ENCODE peak calls at places on chromosomes 7 and 10, in four cellular contexts. S is colonic mucosa, C is psoas muscle, K is kidney. N is an unnamed sample.

GRCh38 chr10:110493832-110494426 is 3.8 kb upstream of the DUSP5 start:
- DNase-seq in S (no peak), K (no peak), C (no peak), N (no peak)

GRCh38 chr7:140316165-140316661 is 82.1 kb downstream of the SLC37A3 start:
- DNase-seq in K (peak), S (peak), C (peak), N (peak)

GRCh38 chr7:39811161-39811614 is 138.9 kb upstream of the CDK13 start:
- DNase-seq in C (no peak), K (no peak), S (no peak), N (peak)

GRCh38 chr10:24685958-24686540 is 37.6 kb downstream of the ARHGAP21 start:
- DNase-seq in S (no peak), C (no peak), K (no peak), N (peak)

GRCh38 chr7:92685146-92686042 is 95.2 kb upstream of the FAM133B start:
- DNase-seq in C (no peak), K (no peak), S (no peak), N (no peak)

GRCh38 chr7:65325793-65326432 is 47.7 kb upstream of the ZNF92 start:
- DNase-seq in S (no peak), C (no peak), K (no peak), N (no peak)

GRCh38 chr7:18345641-18346234 is 149.8 kb upstream of the HDAC9 start:
- DNase-seq in S (peak), K (no peak), C (no peak), N (peak)

GRCh38 chr10:75951627-75952026 is 520.2 kb downstream of the LRMDA start:
- DNase-seq in K (no peak), S (no peak), C (no peak), N (no peak)

GRCh38 chr10:73744690-73744994 is 470 bp downstream of the SEC24C start:
- DNase-seq in S (peak), K (no peak), C (peak), N (peak)

GRCh38 chr10:5199398-5199797 is 2.8 kb downstream of the AKR1C4 start:
- DNase-seq in C (no peak), K (no peak), S (no peak), N (no peak)
- H3K4me3 ChIP-seq in C (no peak), K (no peak), S (no peak), N (no peak)

GRCh38 chr10:102395677-102396197 is at the start of gene NFKB2:
- DNase-seq in S (no peak), C (no peak), K (no peak), N (peak)

GRCh38 chr10:102394079-102394800 is 1.3 kb upstream of the NFKB2 start:
- DNase-seq in C (peak), K (peak), S (peak), N (peak)

GRCh38 chr10:102392306-102392705 is 3.2 kb upstream of the NFKB2 start:
- DNase-seq in C (no peak), K (no peak), S (no peak), N (no peak)

GRCh38 chr10:102394801-102395676 is 466 bp upstream of the NFKB2 start:
- DNase-seq in K (peak), C (peak), S (peak), N (peak)

DNA sequence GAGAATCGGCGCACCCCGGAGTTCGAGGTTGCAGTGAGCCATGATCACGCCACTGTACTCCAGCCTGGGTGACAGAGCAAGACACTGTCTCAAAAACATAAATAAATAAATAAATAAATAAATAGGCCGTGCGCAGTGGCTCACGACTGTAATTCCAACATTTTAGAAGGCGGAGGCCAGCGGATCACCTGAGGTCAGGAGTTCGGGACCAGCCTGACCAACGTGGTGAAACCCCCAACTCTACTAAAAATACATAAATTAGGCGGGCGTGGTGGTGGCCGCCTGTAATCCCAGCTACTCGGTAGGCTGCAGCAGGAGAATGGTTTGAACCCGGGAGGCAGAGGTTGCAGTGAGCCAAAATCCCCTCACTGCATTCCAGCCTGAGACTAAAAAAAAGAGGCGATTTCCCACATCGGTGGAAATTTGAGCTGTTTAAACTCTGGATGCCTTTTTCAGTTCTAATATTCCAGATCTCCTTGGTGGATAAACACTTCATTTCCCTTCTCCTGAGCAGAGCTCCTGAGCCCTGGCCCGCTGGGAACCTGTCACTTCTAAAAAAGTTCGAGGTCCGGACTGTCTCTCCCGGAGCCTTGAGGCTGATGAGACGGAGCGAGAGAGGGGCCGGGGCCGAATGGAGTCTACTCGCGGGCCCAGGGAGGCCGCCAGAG is 2.0 kb upstream of the NFKB2 start:
- DNase-seq in S (no peak), C (peak), K (no peak), N (no peak)
- TF ChIP-seq CTCF in S (no peak), C (peak), K (peak), N (no peak)

GRCh38 chr7:114921636-114922150 is at the start of gene MDFIC:
- DNase-seq in S (peak), K (peak), C (peak), N (no peak)

GRCh38 chr7:114924066-114924712 is 2.3 kb downstream of the MDFIC start:
- DNase-seq in C (no peak), S (no peak), K (no peak), N (peak)

GRCh38 chr7:114922652-114923402 is 933 bp downstream of the MDFIC start:
- DNase-seq in K (peak), S (peak), C (peak), N (peak)

GRCh38 chr7:114922151-114922651 is 307 bp downstream of the MDFIC start:
- DNase-seq in S (peak), C (peak), K (no peak), N (peak)

GRCh38 chr7:114923403-114923713 is 1.5 kb downstream of the MDFIC start:
- DNase-seq in K (no peak), C (no peak), S (no peak), N (no peak)
- H3K4me3 ChIP-seq in K (peak), C (peak), S (peak), N (peak)

GRCh38 chr7:3042861-3043489 is 692 bp downstream of the CARD11 start:
- DNase-seq in K (no peak), S (peak), C (no peak), N (no peak)

GRCh38 chr7:3042301-3042700 is 1.4 kb downstream of the CARD11 start:
- DNase-seq in K (no peak), C (no peak), S (no peak), N (no peak)

GRCh38 chr7:3039787-3040186 is 3.9 kb downstream of the CARD11 start:
- DNase-seq in C (no peak), K (no peak), S (no peak), N (no peak)

DNA sequence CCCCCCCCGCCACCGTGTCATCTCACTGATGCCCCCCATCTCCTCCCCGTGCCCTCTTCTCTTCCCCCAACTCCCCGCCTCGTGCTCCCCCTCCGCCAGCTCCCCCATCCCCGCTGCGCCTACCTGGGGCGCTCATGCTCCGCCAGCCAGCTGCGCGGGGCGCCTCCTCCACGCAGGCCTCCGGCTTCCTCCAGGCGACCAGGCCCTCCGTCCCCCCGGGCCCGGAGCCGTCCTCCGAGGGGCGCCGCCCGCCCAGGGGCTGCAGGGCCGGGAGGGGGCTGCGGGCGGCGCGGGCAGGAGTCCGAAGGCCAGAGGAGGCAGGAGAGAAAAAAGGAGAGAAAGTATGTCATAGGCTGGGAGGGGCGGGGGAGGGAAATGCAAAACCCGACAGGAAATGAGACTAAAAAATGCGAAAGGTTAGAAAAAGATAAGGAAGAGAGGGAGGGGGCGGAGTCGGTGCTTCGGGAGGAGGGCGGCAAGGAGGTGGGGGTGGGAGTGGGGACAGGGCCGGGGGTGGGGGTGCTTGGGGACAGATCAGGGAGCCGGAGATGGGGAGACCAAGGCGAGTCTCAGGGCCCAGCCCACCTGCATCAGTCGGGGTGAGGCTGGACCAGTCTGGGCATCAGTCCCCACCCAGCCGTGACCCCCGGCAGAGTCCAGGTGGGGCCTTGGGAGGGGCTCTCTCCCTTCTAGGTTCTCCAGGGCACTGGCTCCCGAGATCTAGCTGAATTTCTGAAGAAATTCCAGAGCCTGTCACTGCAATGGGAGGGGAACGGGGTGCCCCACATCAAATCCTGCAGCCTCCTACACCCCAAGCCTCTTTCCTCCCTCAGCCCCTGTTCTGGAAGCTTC is at the start of gene CARD11:
- DNase-seq in K (no peak), S (peak), C (no peak), N (no peak)
- TF ChIP-seq CTCF in K (no peak), S (no peak), C (no peak), N (no peak)

GRCh38 chr10:70315276-70315675 is 31.5 kb upstream of the NPFFR1 start:
- DNase-seq in S (no peak), K (no peak), C (no peak), N (no peak)

GRCh38 chr10:70317943-70318318 is 34.1 kb upstream of the NPFFR1 start:
- DNase-seq in C (no peak), K (no peak), S (no peak), N (no peak)

GRCh38 chr10:70319183-70319582 is 35.4 kb upstream of the NPFFR1 start:
- DNase-seq in K (no peak), S (no peak), C (no peak), N (no peak)

GRCh38 chr10:70315815-70316214 is 32.0 kb upstream of the NPFFR1 start:
- DNase-seq in S (no peak), C (peak), K (no peak), N (no peak)

GRCh38 chr10:70317272-70317942 is 33.6 kb upstream of the NPFFR1 start:
- DNase-seq in S (no peak), K (peak), C (no peak), N (no peak)
- H3K4me3 ChIP-seq in S (no peak), K (no peak), C (no peak), N (no peak)

GRCh38 chr7:112131016-112131415 is 75.2 kb downstream of the DOCK4 start:
- DNase-seq in S (no peak), K (no peak), C (no peak), N (no peak)

GRCh38 chr7:112135815-112136706 is 70.1 kb downstream of the DOCK4 start:
- DNase-seq in K (no peak), C (no peak), S (no peak), N (no peak)

GRCh38 chr7:112132123-112132694 is 74.0 kb downstream of the DOCK4 start:
- DNase-seq in K (no peak), C (no peak), S (no peak), N (no peak)

GRCh38 chr7:112134039-112134438 is 72.2 kb downstream of the DOCK4 start:
- DNase-seq in C (no peak), S (no peak), K (no peak), N (no peak)

GRCh38 chr7:112133328-112133727 is 72.9 kb downstream of the DOCK4 start:
- DNase-seq in C (no peak), S (no peak), K (no peak), N (no peak)
- TF ChIP-seq CTCF in C (no peak), S (no peak), K (no peak), N (no peak)

GRCh38 chr7:134777908-134778580 is 1.4 kb upstream of the CALD1 start:
- DNase-seq in C (no peak), K (no peak), S (no peak), N (peak)
- H3K4me3 ChIP-seq in C (no peak), K (no peak), S (no peak), N (no peak)

GRCh38 chr7:107206706-107207105 is 37.9 kb downstream of the HBP1 start:
- DNase-seq in C (no peak), S (no peak), K (no peak), N (peak)

GRCh38 chr7:107208046-107208458 is 39.2 kb downstream of the HBP1 start:
- DNase-seq in S (no peak), K (no peak), C (no peak), N (peak)

GRCh38 chr7:107207459-107207858 is 38.7 kb downstream of the HBP1 start:
- DNase-seq in S (no peak), C (no peak), K (no peak), N (no peak)

GRCh38 chr7:107208563-107208962 is 39.8 kb downstream of the HBP1 start:
- DNase-seq in S (no peak), C (no peak), K (no peak), N (no peak)

GRCh38 chr7:107206136-107206535 is 37.3 kb downstream of the HBP1 start:
- DNase-seq in K (no peak), S (no peak), C (no peak), N (peak)
- TF ChIP-seq CTCF in K (no peak), S (no peak), C (no peak), N (no peak)

GRCh38 chr10:71887767-71888166 is 36.7 kb upstream of the PSAP start:
- DNase-seq in K (no peak), S (no peak), C (no peak), N (no peak)
- H3K4me3 ChIP-seq in K (no peak), S (no peak), C (peak), N (peak)

GRCh38 chr10:15416034-15416433 is 44.9 kb upstream of the FAM171A1 start:
- DNase-seq in C (no peak), S (no peak), K (no peak), N (no peak)

GRCh38 chr10:15420858-15421257 is 49.8 kb upstream of the FAM171A1 start:
- DNase-seq in C (no peak), S (no peak), K (no peak), N (no peak)

GRCh38 chr10:15419279-15419874 is 48.3 kb upstream of the FAM171A1 start:
- DNase-seq in C (no peak), K (no peak), S (peak), N (peak)
- TF ChIP-seq CTCF in C (peak), K (peak), S (peak), N (peak)

N was measured in AG10803.